ENCODE peak calls at places on chromosomes 6 and 20, in eight cellular contexts. Y is GM23338, U is transverse colon, N is H1, R is HCT116, O is prostate gland, Z is esophagus muscularis mucosa, M is sigmoid colon. Q is an unnamed sample.

GRCh38 chr20:58133020-58133419 is 95.4 kb downstream of the ANKRD60 start:
- DNase-seq in O (no peak), Y (no peak), R (no peak), N (peak), M (no peak), Z (peak), U (no peak), Q (no peak)

GRCh38 chr6:107806675-107807074 is 17.4 kb downstream of the SCML4 start:
- DNase-seq in Y (no peak), O (no peak), R (no peak), M (no peak), U (no peak), N (peak), Z (peak), Q (no peak)

GRCh38 chr6:86306210-86306609 is 631.1 kb upstream of the HTR1E start:
- DNase-seq in M (no peak), Z (no peak), Y (no peak), U (no peak), N (no peak), R (no peak), O (no peak), Q (no peak)

GRCh38 chr6:137849076-137849708 is 17.9 kb upstream of the TNFAIP3 start:
- DNase-seq in R (no peak), O (no peak), Z (no peak), M (no peak), N (no peak), U (no peak), Y (no peak), Q (no peak)

GRCh38 chr6:87705070-87705691 is 3.1 kb upstream of the AKIRIN2 start:
- DNase-seq in U (no peak), N (no peak), R (no peak), O (no peak), Z (no peak), Y (no peak), M (no peak), Q (no peak)

GRCh38 chr6:142474446-142475289 is 172.9 kb downstream of the ADGRG6 start:
- DNase-seq in O (peak), R (peak), M (no peak), U (no peak), Y (peak), Z (no peak), N (peak), Q (peak)

GRCh38 chr20:40160151-40160550 is 528.9 kb downstream of the MAFB start:
- DNase-seq in Y (peak), M (peak), Z (no peak), R (peak), O (peak), U (peak), N (peak), Q (no peak)

GRCh38 chr6:33683051-33683571 is 28.4 kb downstream of the UQCC2 start:
- DNase-seq in Y (no peak), R (no peak), M (no peak), N (no peak), U (no peak), Z (no peak), O (no peak), Q (no peak)

GRCh38 chr6:4491501-4492260 is 284.5 kb upstream of the CDYL start:
- DNase-seq in R (no peak), U (no peak), M (no peak), Y (no peak), O (no peak), N (no peak), Z (no peak), Q (no peak)

GRCh38 chr6:26215200-26216014 is 128.2 kb downstream of the HFE start:
- DNase-seq in Y (peak), M (no peak), Z (no peak), U (no peak), N (peak), O (no peak), R (no peak), Q (no peak)

GRCh38 chr6:26213334-26214075 is 126.3 kb downstream of the HFE start:
- DNase-seq in Z (no peak), Y (no peak), M (no peak), R (no peak), N (no peak), O (no peak), U (no peak), Q (no peak)

GRCh38 chr6:26216015-26216885 is 129.0 kb downstream of the HFE start:
- DNase-seq in R (no peak), Z (peak), U (peak), Y (peak), M (peak), O (peak), N (no peak), Q (peak)

GRCh38 chr6:26216886-26217713 is 129.9 kb downstream of the HFE start:
- DNase-seq in Y (peak), N (peak), R (no peak), Z (peak), U (peak), M (peak), O (peak), Q (no peak)

DNA sequence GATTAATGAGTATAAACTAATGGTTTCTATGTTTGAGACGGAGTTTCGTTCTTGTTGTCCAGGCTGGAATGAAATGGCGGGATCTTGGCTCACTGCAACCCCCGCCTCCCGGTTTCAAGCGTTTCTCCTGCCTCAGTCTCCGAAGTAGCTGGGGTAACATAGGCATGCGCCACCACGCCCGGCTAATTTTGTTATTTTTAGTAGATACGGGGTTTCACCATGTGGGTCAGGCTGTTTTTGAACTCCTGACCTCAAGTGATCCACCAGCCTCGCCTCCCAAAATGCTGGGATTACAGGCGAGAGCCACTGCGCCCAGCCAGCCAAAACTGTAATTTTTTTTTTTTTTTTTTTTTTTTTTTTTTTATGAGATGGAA is 127.6 kb downstream of the HFE start:
- DNase-seq in Y (no peak), N (no peak), R (no peak), U (no peak), O (no peak), Z (no peak), M (no peak), Q (no peak)
- H3K4me3 ChIP-seq in Y (peak), N (peak), R (no peak), U (peak), O (peak), Z (no peak), M (no peak), Q (no peak)

GRCh38 chr20:52905235-52905634 is 66.9 kb upstream of the TSHZ2 start:
- DNase-seq in U (no peak), N (no peak), R (no peak), Y (peak), M (no peak), O (no peak), Z (no peak), Q (no peak)
- TF ChIP-seq POLR2AphosphoS5 in U (no peak), N (no peak), R (no peak), Y (no peak), M (no peak), O (no peak), Z (no peak), Q (no peak)

GRCh38 chr6:14272111-14273085 is 154.8 kb downstream of the CD83 start:
- DNase-seq in M (no peak), U (no peak), N (peak), O (no peak), Y (no peak), R (no peak), Z (peak), Q (no peak)
- H3K4me3 ChIP-seq in M (no peak), U (no peak), N (no peak), O (no peak), Y (no peak), R (no peak), Z (no peak), Q (no peak)

DNA sequence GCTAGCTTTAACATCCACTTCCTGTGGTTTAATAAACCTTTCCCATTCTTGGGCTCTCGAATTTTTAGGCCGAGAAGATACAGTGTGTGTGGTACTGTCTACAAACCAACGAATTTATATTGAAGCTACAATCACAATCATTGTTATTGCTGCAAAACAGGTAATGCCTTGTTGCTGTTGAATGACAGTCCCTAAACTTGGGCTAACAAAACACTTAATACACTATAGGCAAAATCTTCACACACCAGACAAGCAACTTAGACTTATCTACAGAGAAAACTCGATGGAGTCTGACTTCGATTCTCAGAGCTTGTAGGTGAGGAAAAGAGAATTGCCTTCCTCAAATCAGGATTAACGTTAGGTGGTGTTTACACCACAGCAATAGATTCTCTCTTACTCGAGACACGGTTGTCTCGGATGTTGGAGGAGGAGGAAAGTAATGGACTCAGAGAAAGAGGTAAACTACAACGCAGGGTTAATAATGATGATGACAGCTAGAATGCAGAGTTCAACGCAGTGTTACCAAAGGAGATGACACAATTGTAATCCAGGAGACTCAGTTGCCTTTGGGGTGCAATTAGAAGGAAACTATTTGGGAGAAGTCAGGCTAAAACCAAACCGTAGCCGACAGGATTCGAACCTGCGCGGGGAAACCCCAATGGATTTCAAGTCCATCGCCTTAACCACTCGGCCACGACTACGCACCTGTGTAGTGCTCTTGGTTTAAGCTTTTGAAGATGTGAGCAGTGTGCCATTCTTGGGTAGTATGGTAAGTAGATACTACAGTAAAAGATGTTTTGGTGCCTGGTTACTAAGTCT is 32.5 kb upstream of the ZNF184 start:
- DNase-seq in U (peak), R (peak), Z (no peak), M (peak), N (peak), O (peak), Y (peak), Q (no peak)
- TF ChIP-seq POLR2AphosphoS5 in U (no peak), R (no peak), Z (no peak), M (no peak), N (no peak), O (no peak), Y (no peak), Q (no peak)

DNA sequence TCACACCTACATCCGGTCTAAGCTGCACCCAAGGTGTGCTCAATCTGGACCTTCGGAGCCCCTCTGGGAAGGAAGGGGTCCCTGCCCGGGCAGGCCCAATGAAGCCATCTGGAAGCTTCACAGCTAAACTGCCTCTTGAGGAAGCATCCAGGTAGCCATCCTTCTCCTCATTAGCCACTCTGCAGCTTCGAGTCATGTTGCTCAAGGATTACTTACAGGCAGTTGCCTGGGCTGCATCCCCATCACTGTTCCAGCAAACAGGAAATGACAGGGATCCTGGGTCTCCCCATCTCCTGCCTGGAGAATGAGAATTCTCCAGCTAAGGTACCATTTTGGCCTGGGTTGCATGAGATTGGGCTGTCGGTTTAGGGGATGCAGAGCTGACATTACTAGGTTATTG is 91.7 kb downstream of the ERMARD start:
- DNase-seq in M (no peak), R (no peak), U (no peak), Y (no peak), N (no peak), Z (no peak), O (no peak), Q (no peak)
- H3K4me3 ChIP-seq in M (no peak), R (no peak), U (no peak), Y (no peak), N (no peak), Z (no peak), O (no peak), Q (no peak)

DNA sequence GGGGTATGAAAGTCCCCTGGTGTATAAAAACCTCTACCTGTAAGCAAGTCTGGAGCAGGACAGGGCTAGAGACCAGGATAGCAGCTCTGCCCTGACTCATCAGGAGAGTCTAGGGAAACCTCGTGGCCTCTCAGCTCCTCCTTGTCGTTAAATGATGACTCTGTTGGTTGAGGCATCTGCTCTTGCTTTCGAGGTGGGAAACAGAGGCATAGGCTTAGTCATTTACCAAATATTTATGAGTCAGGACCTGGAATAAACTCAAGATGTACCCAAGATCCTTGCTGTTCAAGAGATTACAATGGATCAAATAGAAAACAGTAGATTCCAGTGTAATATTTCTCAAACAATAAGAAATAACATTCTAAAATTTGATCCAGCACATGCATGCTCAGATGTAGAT is 5.5 kb downstream of the MANBAL start:
- DNase-seq in Z (no peak), N (no peak), U (no peak), Y (no peak), O (no peak), R (peak), M (peak), Q (no peak)
- TF ChIP-seq POLR2AphosphoS5 in Z (peak), N (no peak), U (peak), Y (no peak), O (peak), R (peak), M (peak), Q (no peak)

Q was measured in SK-N-MC.